ENCODE peak calls at places on chromosomes 4 and X, in ten cellular contexts. R is lower leg skin, K is nephron progenitor cell, B is SK-N-SH, N is cardiac muscle cell, U is GM06990, W is fibroblast of lung, T is lower lobe of right lung, F is AG04449, L is astrocyte of the cerebellum. A is an unnamed sample.

GRCh38 chrX:45850197-45850774 is 649.6 kb upstream of the DIPK2B start:
- DNase-seq in R (no peak), K (peak), B (no peak), N (no peak), U (no peak), W (peak), T (no peak), F (no peak), L (no peak), A (no peak)

GRCh38 chr4:151658959-151659593 is 101.7 kb downstream of the GATB start:
- DNase-seq in R (no peak), K (no peak), B (no peak), N (peak), U (no peak), W (peak), T (no peak), F (no peak), L (no peak), A (peak)

GRCh38 chrX:27136325-27136724 is 326.8 kb downstream of the PPP4R3C start:
- DNase-seq in R (no peak), K (no peak), B (no peak), N (no peak), U (no peak), W (no peak), T (no peak), F (no peak), L (no peak), A (no peak)

GRCh38 chr4:96525901-96526300 is 686.0 kb downstream of the PDHA2 start:
- DNase-seq in R (no peak), K (no peak), B (no peak), N (peak), U (no peak), W (peak), T (no peak), F (no peak), L (peak), A (no peak)

GRCh38 chrX:142977128-142977914 is 48.4 kb upstream of the SPANXN4 start:
- DNase-seq in R (no peak), K (no peak), B (no peak), N (no peak), U (peak), W (no peak), T (no peak), F (no peak), L (no peak), A (no peak)

GRCh38 chr4:174286870-174287269 is 3.2 kb downstream of the CEP44 start:
- DNase-seq in R (no peak), K (no peak), B (no peak), N (no peak), U (no peak), W (no peak), T (no peak), F (no peak), L (no peak), A (no peak)

GRCh38 chrX:81202413-81202794 is 502 bp downstream of the SH3BGRL start:
- DNase-seq in R (no peak), K (no peak), B (no peak), N (no peak), U (peak), W (peak), T (no peak), F (no peak), L (no peak), A (no peak)

GRCh38 chrX:80648023-80648422 is 161.7 kb downstream of the BRWD3 start:
- DNase-seq in R (no peak), K (no peak), B (peak), N (peak), U (no peak), W (no peak), T (no peak), F (no peak), L (no peak), A (no peak)

GRCh38 chr4:8303485-8304281 is 34.1 kb downstream of the HTRA3 start:
- DNase-seq in R (no peak), K (no peak), B (no peak), N (peak), U (no peak), W (peak), T (no peak), F (peak), L (peak), A (peak)

GRCh38 chr4:161647757-161648156 is 516.0 kb downstream of the FSTL5 start:
- DNase-seq in R (no peak), K (no peak), B (no peak), N (no peak), U (no peak), W (no peak), T (no peak), F (no peak), L (no peak), A (no peak)

GRCh38 chrX:86348669-86349068 is 200.4 kb downstream of the DACH2 start:
- DNase-seq in R (no peak), K (no peak), B (peak), N (no peak), U (no peak), W (no peak), T (no peak), F (no peak), L (no peak), A (no peak)

GRCh38 chrX:21963226-21963625 is 22.7 kb downstream of the SMS start:
- DNase-seq in R (no peak), K (no peak), B (no peak), N (no peak), U (no peak), W (no peak), T (no peak), F (no peak), L (no peak), A (no peak)

GRCh38 chrX:72247206-72247944 is 8.5 kb upstream of the ERCC6L start:
- DNase-seq in R (no peak), K (no peak), B (no peak), N (peak), U (no peak), W (no peak), T (peak), F (no peak), L (no peak), A (no peak)

GRCh38 chr4:33882246-33882990 is 2361.9 kb downstream of the ARAP2 start:
- DNase-seq in R (no peak), K (no peak), B (no peak), N (peak), U (no peak), W (peak), T (no peak), F (no peak), L (no peak), A (peak)

GRCh38 chr4:37453004-37453360 is 208.4 kb downstream of the NWD2 start:
- DNase-seq in R (peak), K (peak), B (peak), N (peak), U (peak), W (peak), T (no peak), F (no peak), L (peak), A (peak)

GRCh38 chr4:107721436-107722090 is 1.5 kb upstream of the PAPSS1 start:
- DNase-seq in R (no peak), K (peak), B (no peak), N (no peak), U (peak), W (no peak), T (no peak), F (no peak), L (no peak), A (no peak)

GRCh38 chr4:161714022-161714751 is 449.6 kb downstream of the FSTL5 start:
- DNase-seq in R (no peak), K (no peak), B (no peak), N (no peak), U (no peak), W (peak), T (no peak), F (peak), L (peak), A (no peak)

GRCh38 chr4:94714761-94715160 is 43.0 kb upstream of the BMPR1B start:
- DNase-seq in R (no peak), K (no peak), B (no peak), N (peak), U (no peak), W (peak), T (no peak), F (peak), L (no peak), A (peak)

GRCh38 chrX:36534900-36535299 is 473.3 kb upstream of the FAM47C start:
- DNase-seq in R (no peak), K (no peak), B (no peak), N (no peak), U (no peak), W (no peak), T (no peak), F (no peak), L (no peak), A (no peak)

GRCh38 chr4:61202638-61203495 is 2.7 kb downstream of the ADGRL3 start:
- DNase-seq in R (no peak), K (peak), B (peak), N (peak), U (no peak), W (peak), T (no peak), F (no peak), L (no peak), A (no peak)

GRCh38 chr4:172995161-172995560 is 173.4 kb upstream of the GALNT7 start:
- DNase-seq in R (no peak), K (no peak), B (no peak), N (no peak), U (no peak), W (peak), T (no peak), F (no peak), L (peak), A (no peak)

GRCh38 chrX:119686087-119686639 is 6.8 kb downstream of the SEPTIN6 start:
- DNase-seq in R (no peak), K (peak), B (peak), N (peak), U (peak), W (no peak), T (no peak), F (no peak), L (no peak), A (no peak)

GRCh38 chr4:40980318-40980883 is 230.6 kb downstream of the NSUN7 start:
- DNase-seq in R (no peak), K (no peak), B (no peak), N (peak), U (no peak), W (no peak), T (no peak), F (no peak), L (no peak), A (no peak)

GRCh38 chr4:73053076-73053475 is 16.4 kb downstream of the COX18 start:
- DNase-seq in R (no peak), K (no peak), B (no peak), N (peak), U (no peak), W (peak), T (no peak), F (no peak), L (no peak), A (no peak)

GRCh38 chr4:153154010-153154975 is 50.0 kb upstream of the TRIM2 start:
- DNase-seq in R (no peak), K (no peak), B (peak), N (peak), U (no peak), W (peak), T (no peak), F (no peak), L (peak), A (peak)

GRCh38 chr4:185657191-185657590 is 121.9 kb upstream of the PDLIM3 start:
- DNase-seq in R (no peak), K (no peak), B (no peak), N (no peak), U (no peak), W (peak), T (no peak), F (no peak), L (no peak), A (no peak)

GRCh38 chr4:185597532-185598188 is 62.4 kb upstream of the PDLIM3 start:
- DNase-seq in R (peak), K (peak), B (peak), N (peak), U (peak), W (peak), T (peak), F (peak), L (peak), A (peak)

GRCh38 chr4:129064717-129065116 is 28.6 kb downstream of the SCLT1 start:
- DNase-seq in R (no peak), K (no peak), B (no peak), N (peak), U (no peak), W (peak), T (no peak), F (peak), L (peak), A (peak)

GRCh38 chr4:8277356-8278008 is 7.9 kb downstream of the HTRA3 start:
- DNase-seq in R (no peak), K (no peak), B (no peak), N (no peak), U (no peak), W (no peak), T (no peak), F (no peak), L (no peak), A (no peak)

GRCh38 chr4:12145768-12146167 is 717.1 kb upstream of the HS3ST1 start:
- DNase-seq in R (no peak), K (no peak), B (no peak), N (no peak), U (no peak), W (no peak), T (no peak), F (no peak), L (no peak), A (no peak)

GRCh38 chr4:124321370-124321769 is 391.2 kb downstream of the ANKRD50 start:
- DNase-seq in R (no peak), K (no peak), B (no peak), N (peak), U (no peak), W (peak), T (no peak), F (no peak), L (no peak), A (no peak)

DNA sequence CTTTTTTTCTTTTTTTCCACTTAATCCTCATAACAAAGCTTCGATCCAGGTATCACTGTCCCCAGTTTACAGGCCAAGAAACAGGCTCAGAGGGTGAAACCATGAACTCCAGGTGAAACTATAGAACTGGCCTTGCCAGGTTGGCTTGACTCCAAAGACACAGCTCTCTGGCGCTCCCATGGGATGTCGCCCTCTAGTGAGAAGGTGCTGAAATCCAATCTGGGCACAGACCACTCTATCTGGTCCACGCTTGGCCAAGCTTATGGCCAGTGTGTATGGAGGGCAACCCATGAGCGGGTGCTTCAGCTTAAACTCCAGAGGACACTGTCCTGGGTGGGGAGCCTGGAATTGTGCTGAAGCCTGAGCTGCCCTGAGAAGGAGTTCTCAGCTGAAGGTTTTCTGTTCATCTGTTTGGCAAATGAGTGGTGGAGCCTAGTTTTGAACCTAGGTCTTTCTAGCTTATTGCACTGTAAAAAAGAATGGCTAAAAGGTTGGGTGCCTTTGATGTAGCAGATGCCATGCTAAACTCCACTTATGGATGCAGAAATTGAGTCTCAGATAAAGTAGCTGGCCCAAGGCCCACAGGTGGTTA is 70.5 kb downstream of the SEL1L3 start:
- DNase-seq in R (no peak), K (peak), B (peak), N (peak), U (no peak), W (peak), T (no peak), F (no peak), L (no peak), A (peak)
- TF ChIP-seq CTCF in R (no peak), K (no peak), B (peak), N (peak), U (peak), W (peak), T (peak), F (peak), L (peak), A (peak)

GRCh38 chrX:110472265-110472664 is 113.6 kb downstream of the RTL9 start:
- DNase-seq in R (no peak), K (no peak), B (no peak), N (no peak), U (no peak), W (no peak), T (no peak), F (no peak), L (no peak), A (no peak)
- TF ChIP-seq CTCF in R (no peak), K (no peak), B (no peak), N (no peak), U (no peak), W (no peak), T (no peak), F (no peak), L (no peak), A (no peak)

GRCh38 chr4:99205104-99205979 is 13.7 kb downstream of the ADH6 start:
- DNase-seq in R (peak), K (peak), B (no peak), N (peak), U (no peak), W (no peak), T (no peak), F (no peak), L (no peak), A (no peak)
- TF ChIP-seq CTCF in R (no peak), K (peak), B (no peak), N (peak), U (no peak), W (no peak), T (no peak), F (no peak), L (no peak), A (no peak)

DNA sequence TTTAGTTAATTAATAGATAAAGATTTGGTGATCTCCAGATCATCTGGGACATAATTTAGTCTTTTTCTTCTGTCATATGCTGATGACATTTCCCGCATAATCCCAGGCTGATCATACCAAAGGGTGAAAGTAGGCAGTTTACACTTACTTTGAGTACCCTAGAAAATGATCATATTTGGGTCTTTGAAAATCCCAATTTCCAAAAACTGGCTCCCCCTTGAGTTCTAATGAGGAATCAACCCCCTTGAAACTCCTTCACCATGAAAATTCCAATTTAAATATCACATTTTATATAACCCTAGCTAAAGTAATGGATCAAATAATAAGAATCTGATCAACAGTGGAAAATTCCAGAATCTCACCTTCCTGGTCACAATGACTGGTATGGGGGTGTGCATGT is 223.4 kb downstream of the NAF1 start:
- DNase-seq in R (no peak), K (no peak), B (no peak), N (no peak), U (no peak), W (no peak), T (no peak), F (no peak), L (no peak), A (no peak)
- TF ChIP-seq CTCF in R (no peak), K (no peak), B (peak), N (peak), U (peak), W (no peak), T (no peak), F (no peak), L (peak), A (no peak)

GRCh38 chr4:140993350-140993749 is 139.9 kb downstream of the RNF150 start:
- DNase-seq in R (no peak), K (no peak), B (no peak), N (no peak), U (no peak), W (no peak), T (no peak), F (no peak), L (no peak), A (no peak)

GRCh38 chr4:140995058-140995457 is 138.2 kb downstream of the RNF150 start:
- DNase-seq in R (no peak), K (no peak), B (no peak), N (peak), U (no peak), W (peak), T (no peak), F (no peak), L (peak), A (no peak)

GRCh38 chr4:140993969-140994459 is 139.3 kb downstream of the RNF150 start:
- DNase-seq in R (no peak), K (no peak), B (no peak), N (no peak), U (no peak), W (no peak), T (no peak), F (no peak), L (no peak), A (no peak)

GRCh38 chr4:141002323-141002805 is 130.9 kb downstream of the RNF150 start:
- DNase-seq in R (no peak), K (no peak), B (no peak), N (peak), U (no peak), W (peak), T (no peak), F (peak), L (no peak), A (peak)

GRCh38 chr4:140996757-140997156 is 136.5 kb downstream of the RNF150 start:
- DNase-seq in R (no peak), K (no peak), B (no peak), N (peak), U (no peak), W (peak), T (no peak), F (peak), L (peak), A (peak)
- TF ChIP-seq CTCF in R (no peak), K (no peak), B (peak), N (no peak), U (no peak), W (peak), T (no peak), F (peak), L (peak), A (peak)

GRCh38 chrX:15107367-15107988 is 162.4 kb downstream of the ASB9 start:
- DNase-seq in R (no peak), K (no peak), B (no peak), N (no peak), U (no peak), W (no peak), T (no peak), F (no peak), L (no peak), A (no peak)
- TF ChIP-seq CTCF in R (no peak), K (no peak), B (no peak), N (no peak), U (peak), W (no peak), T (no peak), F (no peak), L (no peak), A (no peak)

DNA sequence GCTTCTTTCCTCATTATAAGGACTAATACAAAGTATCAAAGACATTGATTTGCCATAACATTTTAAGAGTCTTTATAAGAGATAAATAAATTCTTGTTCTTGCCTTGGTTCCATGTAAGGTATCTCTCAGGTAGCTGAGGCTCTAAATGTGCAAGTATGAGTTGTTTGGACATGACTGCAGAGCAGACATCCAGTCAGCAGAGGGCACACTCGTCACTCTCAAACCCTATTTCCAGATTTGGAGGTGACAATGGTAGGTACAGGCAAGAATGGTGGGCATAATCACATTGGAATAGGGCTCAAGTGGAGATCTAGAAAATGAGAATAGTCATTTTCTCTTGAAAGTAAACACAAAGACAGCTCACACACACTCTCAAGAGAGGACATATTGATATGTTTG is 133.3 kb upstream of the ZIC3 start:
- DNase-seq in R (no peak), K (peak), B (peak), N (no peak), U (no peak), W (no peak), T (no peak), F (no peak), L (peak), A (no peak)
- TF ChIP-seq CTCF in R (no peak), K (peak), B (peak), N (no peak), U (peak), W (no peak), T (peak), F (no peak), L (peak), A (peak)

GRCh38 chrX:140724337-140725105 is 15.0 kb downstream of the LINC00632 start:
- DNase-seq in R (no peak), K (no peak), B (no peak), N (no peak), U (no peak), W (peak), T (no peak), F (no peak), L (no peak), A (no peak)
- TF ChIP-seq CTCF in R (no peak), K (no peak), B (no peak), N (no peak), U (no peak), W (no peak), T (no peak), F (no peak), L (no peak), A (no peak)

GRCh38 chr4:74097161-74097560 is 1.8 kb downstream of the CXCL2 start:
- DNase-seq in R (no peak), K (no peak), B (no peak), N (peak), U (no peak), W (no peak), T (no peak), F (no peak), L (no peak), A (no peak)
- TF ChIP-seq CTCF in R (no peak), K (no peak), B (no peak), N (no peak), U (no peak), W (no peak), T (no peak), F (no peak), L (no peak), A (no peak)